ENCODE peak calls at places on chromosomes 3 and 15, in six cellular contexts. One of them, this sample, is unnamed.

GRCh38 chr3:58251653-58252052 is 14.1 kb downstream of the ABHD6 start:
- DNase-seq in H1: no peak
- DNase-seq in K562: no peak
- DNase-seq in HepG2: no peak
- DNase-seq in GM12878: no peak
- DNase-seq in GM12891: no peak
- DNase-seq in this sample: no peak

GRCh38 chr3:31305324-31305723 is 227.4 kb upstream of the STT3B start:
- DNase-seq in H1: no peak
- DNase-seq in K562: no peak
- DNase-seq in HepG2: no peak
- DNase-seq in GM12878: no peak
- DNase-seq in GM12891: no peak
- DNase-seq in this sample: no peak

GRCh38 chr3:159928692-159929091 is 59.9 kb upstream of the IL12A start:
- DNase-seq in H1: no peak
- DNase-seq in K562: no peak
- DNase-seq in HepG2: no peak
- DNase-seq in GM12878: no peak
- DNase-seq in GM12891: no peak
- DNase-seq in this sample: no peak

GRCh38 chr3:22474706-22475470 is 723.9 kb upstream of the ZNF385D start:
- DNase-seq in H1: no peak
- DNase-seq in K562: no peak
- DNase-seq in HepG2: no peak
- DNase-seq in GM12878: no peak
- DNase-seq in GM12891: no peak
- DNase-seq in this sample: no peak

GRCh38 chr15:27059610-27060202 is 88.7 kb downstream of the GABRG3 start:
- DNase-seq in H1: peak; percentile 13
- DNase-seq in K562: peak; percentile 88
- DNase-seq in HepG2: peak; percentile 46
- DNase-seq in GM12878: no peak
- DNase-seq in GM12891: peak; percentile 39
- DNase-seq in this sample: no peak

GRCh38 chr3:40464339-40465110 is 7.4 kb downstream of the RPL14 start:
- DNase-seq in H1: no peak
- DNase-seq in K562: no peak
- DNase-seq in HepG2: no peak
- DNase-seq in GM12878: no peak
- DNase-seq in GM12891: no peak
- DNase-seq in this sample: no peak

GRCh38 chr3:142269777-142270176 is 44.4 kb upstream of the GK5 start:
- DNase-seq in H1: no peak
- DNase-seq in K562: no peak
- DNase-seq in HepG2: no peak
- DNase-seq in GM12878: no peak
- DNase-seq in GM12891: no peak
- DNase-seq in this sample: no peak

GRCh38 chr15:33860749-33861148 is 107.5 kb upstream of the CHRM5 start:
- DNase-seq in H1: no peak
- DNase-seq in K562: no peak
- DNase-seq in HepG2: no peak
- DNase-seq in GM12878: no peak
- DNase-seq in GM12891: no peak
- DNase-seq in this sample: no peak

GRCh38 chr3:12810963-12811362 is 14.5 kb downstream of the CAND2 start:
- DNase-seq in H1: no peak
- DNase-seq in K562: peak; percentile 60
- DNase-seq in HepG2: no peak
- DNase-seq in GM12878: no peak
- DNase-seq in GM12891: no peak
- DNase-seq in this sample: no peak

DNA sequence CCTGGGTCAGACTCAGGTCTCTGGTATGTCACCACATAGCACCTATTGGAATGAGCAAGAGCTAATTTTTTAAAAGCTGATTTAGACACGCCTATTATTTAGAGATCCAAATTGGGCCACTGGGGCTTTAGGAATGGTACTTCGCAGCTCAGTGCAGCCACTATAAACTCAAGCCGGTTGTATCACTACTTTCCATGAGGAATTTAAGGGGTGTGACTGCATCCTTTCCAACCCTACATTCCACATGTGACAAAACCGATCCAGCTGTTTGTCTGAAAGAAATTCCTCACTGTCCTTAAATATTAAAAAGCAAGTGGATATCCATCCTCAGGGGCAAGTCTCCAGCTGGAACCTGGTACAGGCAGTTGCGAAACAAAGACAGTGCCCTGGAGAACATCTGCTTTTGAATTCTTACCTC is 12.8 kb downstream of the VGLL3 start:
- DNase-seq in H1: no peak
- DNase-seq in K562: no peak
- DNase-seq in HepG2: no peak
- DNase-seq in GM12878: no peak
- DNase-seq in GM12891: no peak
- DNase-seq in this sample: no peak
- TF ChIP-seq TAF1 in H1: no peak
- TF ChIP-seq TAF1 in K562: no peak
- TF ChIP-seq TAF1 in HepG2: no peak
- TF ChIP-seq TAF1 in GM12878: no peak
- TF ChIP-seq TAF1 in GM12891: no peak
- TF ChIP-seq TAF1 in this sample: no peak

DNA sequence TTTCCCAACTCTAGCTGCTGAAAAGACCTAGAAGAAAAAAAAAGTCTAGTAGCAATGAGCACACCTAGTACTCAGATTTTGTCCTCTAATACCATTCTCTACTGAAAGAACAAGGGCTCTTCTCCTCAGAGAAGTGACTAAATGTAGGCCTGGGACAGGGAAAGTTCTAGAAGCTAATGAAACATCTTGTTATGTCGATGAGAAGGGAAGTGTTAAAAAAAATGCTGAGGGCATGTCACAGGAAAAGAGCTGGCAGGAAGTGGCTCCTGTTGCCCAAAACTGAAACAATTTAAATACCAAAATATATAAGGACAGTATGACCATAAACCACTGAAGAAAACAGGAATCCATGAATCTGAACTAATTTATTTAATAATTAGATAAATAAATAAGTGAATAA is 581.4 kb upstream of the TBL1XR1 start:
- DNase-seq in H1: no peak
- DNase-seq in K562: no peak
- DNase-seq in HepG2: no peak
- DNase-seq in GM12878: no peak
- DNase-seq in GM12891: no peak
- DNase-seq in this sample: no peak
- TF ChIP-seq POLR2A in H1: no peak
- TF ChIP-seq POLR2A in K562: no peak
- TF ChIP-seq POLR2A in HepG2: no peak
- TF ChIP-seq POLR2A in GM12878: no peak
- TF ChIP-seq POLR2A in GM12891: no peak
- TF ChIP-seq POLR2A in this sample: no peak

GRCh38 chr15:40032125-40032839 is 6.7 kb downstream of the SRP14 start:
- DNase-seq in H1: no peak
- DNase-seq in K562: no peak
- DNase-seq in HepG2: no peak
- DNase-seq in GM12878: no peak
- DNase-seq in GM12891: no peak
- DNase-seq in this sample: no peak
- TF ChIP-seq POLR2AphosphoS5 in H1: no peak
- TF ChIP-seq POLR2AphosphoS5 in K562: no peak
- TF ChIP-seq POLR2AphosphoS5 in HepG2: no peak
- TF ChIP-seq POLR2AphosphoS5 in GM12878: no peak
- TF ChIP-seq POLR2AphosphoS5 in GM12891: no peak
- TF ChIP-seq POLR2AphosphoS5 in this sample: no peak

DNA sequence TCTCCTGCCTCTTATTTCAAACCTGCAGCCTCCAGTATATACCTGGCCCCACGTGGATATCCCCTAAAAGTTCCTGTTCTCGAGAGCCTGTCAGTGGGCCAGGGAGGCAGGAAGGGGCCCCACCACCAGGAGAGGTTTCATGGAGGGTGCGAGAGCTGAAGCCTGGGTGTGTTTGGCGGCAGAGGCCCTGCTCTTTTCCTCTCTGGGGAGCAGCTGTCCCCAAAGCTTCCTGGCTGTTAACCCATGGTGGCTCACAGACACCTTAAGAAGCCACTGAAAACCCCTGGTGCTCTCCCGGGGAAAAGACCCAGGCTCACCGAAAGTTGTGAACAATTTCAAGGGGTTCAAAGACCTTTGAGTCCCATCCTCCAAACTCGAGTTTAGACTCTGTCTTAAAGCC is 1.1 kb downstream of the PRRT3 start:
- DNase-seq in H1: no peak
- DNase-seq in K562: no peak
- DNase-seq in HepG2: no peak
- DNase-seq in GM12878: peak; percentile 37
- DNase-seq in GM12891: no peak
- DNase-seq in this sample: no peak
- TF ChIP-seq TAF1 in H1: no peak
- TF ChIP-seq TAF1 in K562: no peak
- TF ChIP-seq TAF1 in HepG2: no peak
- TF ChIP-seq TAF1 in GM12878: no peak
- TF ChIP-seq TAF1 in GM12891: no peak
- TF ChIP-seq TAF1 in this sample: no peak

DNA sequence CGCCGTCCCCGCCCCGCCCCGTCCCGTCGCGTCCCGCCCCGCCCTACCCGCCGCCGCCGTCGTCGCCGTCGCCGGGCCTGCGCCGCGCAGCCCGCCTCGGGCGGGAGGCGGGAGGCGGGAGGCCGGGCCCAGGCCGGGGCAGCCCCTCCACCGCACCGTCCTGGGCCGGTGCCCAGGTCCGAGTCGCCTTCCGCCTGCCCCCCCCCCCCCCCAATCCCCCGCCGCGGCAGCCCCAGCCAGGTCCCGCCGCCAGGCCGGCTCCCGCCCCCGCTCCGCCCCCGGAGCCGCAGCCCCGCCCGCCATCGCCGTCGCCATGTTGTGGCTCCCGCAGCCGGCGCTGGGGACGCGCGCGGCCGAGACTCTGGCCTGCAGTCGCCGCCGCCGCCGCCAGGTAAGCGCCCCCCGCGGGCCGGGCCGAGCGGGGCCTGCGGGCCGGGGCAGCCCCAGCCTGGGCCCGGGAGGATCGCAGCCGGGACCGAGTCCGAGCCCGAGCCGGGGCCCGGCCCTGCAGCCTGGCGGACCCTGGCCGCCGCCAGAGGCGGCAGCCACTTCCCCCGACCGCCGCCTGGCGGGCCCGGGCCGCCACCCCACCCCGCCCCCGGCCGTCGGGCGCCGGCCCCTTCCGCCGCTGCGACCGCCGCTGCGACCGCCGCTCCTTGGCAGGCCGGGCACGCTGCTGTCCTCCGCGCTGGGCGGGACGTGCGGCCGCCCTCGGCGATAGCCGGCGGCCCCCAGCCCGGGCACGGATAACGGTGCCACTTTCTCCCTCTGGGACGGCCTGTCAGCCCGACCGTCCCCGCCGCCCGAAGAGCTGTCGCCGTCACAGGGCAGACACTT is at the start of gene ZNF592:
- DNase-seq in H1: no peak
- DNase-seq in K562: peak; percentile 92
- DNase-seq in HepG2: peak; percentile 36
- DNase-seq in GM12878: no peak
- DNase-seq in GM12891: peak; percentile 61
- DNase-seq in this sample: peak; percentile 58
- TF ChIP-seq POLR2A in H1: peak; percentile 54
- TF ChIP-seq POLR2A in K562: no peak
- TF ChIP-seq POLR2A in HepG2: peak; percentile 23
- TF ChIP-seq POLR2A in GM12878: peak; percentile 50
- TF ChIP-seq POLR2A in GM12891: peak; percentile 41
- TF ChIP-seq POLR2A in this sample: peak; percentile 6

GRCh38 chr3:39150803-39151631 is 2.4 kb downstream of the CSRNP1 start:
- DNase-seq in H1: no peak
- DNase-seq in K562: peak; percentile 63
- DNase-seq in HepG2: peak; percentile 33
- DNase-seq in GM12878: no peak
- DNase-seq in GM12891: no peak
- DNase-seq in this sample: no peak
- TF ChIP-seq POLR2AphosphoS5 in H1: no peak
- TF ChIP-seq POLR2AphosphoS5 in K562: peak; percentile 27
- TF ChIP-seq POLR2AphosphoS5 in HepG2: no peak
- TF ChIP-seq POLR2AphosphoS5 in GM12878: peak; percentile 58
- TF ChIP-seq POLR2AphosphoS5 in GM12891: no peak
- TF ChIP-seq POLR2AphosphoS5 in this sample: no peak

GRCh38 chr15:61281328-61281727 is 52.2 kb upstream of the RORA start:
- DNase-seq in H1: no peak
- DNase-seq in K562: no peak
- DNase-seq in HepG2: no peak
- DNase-seq in GM12878: no peak
- DNase-seq in GM12891: no peak
- DNase-seq in this sample: no peak
- TF ChIP-seq TAF1 in H1: no peak
- TF ChIP-seq TAF1 in K562: no peak
- TF ChIP-seq TAF1 in HepG2: no peak
- TF ChIP-seq TAF1 in GM12878: no peak
- TF ChIP-seq TAF1 in GM12891: no peak
- TF ChIP-seq TAF1 in this sample: no peak

DNA sequence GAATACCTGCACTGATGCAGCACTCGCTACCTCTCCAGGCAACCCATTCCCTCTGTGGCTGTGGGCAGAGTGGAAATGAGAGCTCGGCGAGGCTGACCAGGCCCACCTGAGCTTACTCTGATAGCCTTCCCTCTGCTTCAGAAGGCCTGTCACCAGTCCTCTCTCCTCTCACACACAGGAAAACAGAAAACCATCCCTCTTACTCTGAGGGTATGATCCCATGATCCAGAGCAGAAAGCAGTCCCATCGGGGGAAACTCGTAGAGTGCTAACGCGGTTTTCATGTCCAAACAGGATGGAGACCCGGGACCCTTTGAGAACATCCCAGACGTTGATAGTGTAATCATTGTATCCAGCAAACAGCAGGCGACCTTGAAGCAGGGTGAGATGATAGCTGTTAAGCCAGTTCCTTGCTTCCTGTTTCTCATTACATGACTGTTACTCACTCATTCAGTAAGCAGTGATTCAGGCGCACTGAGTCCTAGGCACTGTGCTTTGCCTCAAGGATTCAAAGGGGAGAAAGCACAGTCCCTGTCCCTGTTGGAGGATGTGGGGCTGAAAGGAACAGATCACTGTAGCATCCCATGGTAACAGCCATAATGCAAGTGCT is 11.8 kb upstream of the BCL2L10 start:
- DNase-seq in H1: no peak
- DNase-seq in K562: no peak
- DNase-seq in HepG2: peak; percentile 58
- DNase-seq in GM12878: no peak
- DNase-seq in GM12891: no peak
- DNase-seq in this sample: no peak
- TF ChIP-seq POLR2A in H1: no peak
- TF ChIP-seq POLR2A in K562: no peak
- TF ChIP-seq POLR2A in HepG2: no peak
- TF ChIP-seq POLR2A in GM12878: no peak
- TF ChIP-seq POLR2A in GM12891: no peak
- TF ChIP-seq POLR2A in this sample: no peak

DNA sequence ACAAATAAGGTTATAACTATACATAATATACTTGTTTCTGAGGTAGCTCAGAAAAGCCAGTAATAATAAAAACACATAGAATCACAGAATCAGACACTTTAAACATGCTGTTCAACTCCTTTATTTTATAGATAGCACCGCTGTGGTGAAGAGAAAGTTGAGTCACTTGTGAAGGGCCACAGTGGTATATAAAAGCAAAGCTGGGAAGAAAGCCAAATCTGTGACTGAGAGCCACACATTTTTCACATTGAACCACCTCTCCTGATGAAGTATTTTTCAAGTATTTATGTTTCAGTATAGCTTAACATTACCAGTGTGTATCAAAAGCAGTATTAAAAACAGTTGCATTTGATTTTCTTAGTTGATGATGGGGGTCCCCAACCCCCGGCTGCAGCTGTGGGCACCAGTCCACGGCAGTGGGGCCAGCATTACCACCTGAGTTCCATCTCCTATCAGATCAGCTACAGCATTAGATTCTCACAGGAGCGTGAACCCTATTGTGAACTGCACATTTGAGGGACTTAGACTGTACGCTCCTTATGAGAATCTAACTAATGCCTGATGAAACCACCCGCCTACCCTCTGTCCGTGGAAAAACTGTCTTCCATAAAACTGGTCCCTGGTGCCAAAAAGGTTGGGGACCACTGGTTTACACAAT is 46.2 kb downstream of the TBL1XR1 start:
- DNase-seq in H1: no peak
- DNase-seq in K562: no peak
- DNase-seq in HepG2: peak; percentile 18
- DNase-seq in GM12878: peak; percentile 48
- DNase-seq in GM12891: no peak
- DNase-seq in this sample: no peak
- TF ChIP-seq POLR2AphosphoS5 in H1: no peak
- TF ChIP-seq POLR2AphosphoS5 in K562: no peak
- TF ChIP-seq POLR2AphosphoS5 in HepG2: no peak
- TF ChIP-seq POLR2AphosphoS5 in GM12878: no peak
- TF ChIP-seq POLR2AphosphoS5 in GM12891: no peak
- TF ChIP-seq POLR2AphosphoS5 in this sample: no peak

This sample was measured in GM12892.